ENCODE peak calls at places on chromosomes 1 and 21, in nine cellular contexts. E is A549, S is breast epithelium, M is astrocyte of the spinal cord, P is heart right ventricle, Z is dorsolateral prefrontal cortex, L is AG04450, R is fibroblast of mammary gland, J is brain microvascular endothelial cell. W is an unnamed sample.

GRCh38 chr1:204578867-204579664 is 62.9 kb downstream of the MDM4 start:
- DNase-seq in P (peak; percentile 24), E (no peak), Z (no peak), L (no peak), S (no peak), R (peak; percentile 18), M (no peak), J (no peak), W (peak; percentile 20)

GRCh38 chr1:233790662-233791371 is 113.7 kb upstream of the SLC35F3 start:
- DNase-seq in P (no peak), E (peak; percentile 75), R (peak; percentile 64), Z (peak; percentile 58), J (peak; percentile 2), L (peak; percentile 3), S (no peak), M (peak; percentile 50), W (peak; percentile 60)

GRCh38 chr1:85132078-85132715 is 68.6 kb downstream of the SYDE2 start:
- DNase-seq in L (no peak), P (no peak), R (peak; percentile 11), J (no peak), E (no peak), M (no peak), S (no peak), Z (no peak), W (no peak)

GRCh38 chr1:42973304-42973703 is 14.6 kb upstream of the SLC2A1 start:
- DNase-seq in M (no peak), E (no peak), R (no peak), L (no peak), S (no peak), P (no peak), Z (no peak), J (peak; percentile 56), W (peak; percentile 73)

GRCh38 chr1:18876210-18876609 is 16.8 kb upstream of the TAS1R2 start:
- DNase-seq in R (no peak), P (no peak), Z (no peak), L (no peak), E (no peak), S (no peak), M (no peak), J (no peak), W (no peak)

GRCh38 chr1:234143681-234144080 is 229.6 kb upstream of the COA6 start:
- DNase-seq in J (no peak), Z (no peak), R (no peak), M (no peak), S (no peak), E (no peak), L (no peak), P (no peak), W (no peak)

GRCh38 chr1:219582310-219582709 is 30.6 kb downstream of the ZC3H11B start:
- DNase-seq in L (no peak), E (no peak), M (peak; percentile 50), P (no peak), J (peak; percentile 48), S (no peak), R (peak; percentile 45), Z (no peak), W (no peak)

GRCh38 chr1:14321413-14321812 is 277.1 kb upstream of the KAZN start:
- DNase-seq in Z (no peak), M (no peak), R (no peak), L (no peak), S (no peak), E (no peak), P (no peak), J (no peak), W (no peak)

GRCh38 chr1:66374561-66375111 is 159.3 kb upstream of the SGIP1 start:
- DNase-seq in M (peak; percentile 86), E (no peak), J (peak; percentile 88), S (no peak), L (peak; percentile 51), Z (no peak), P (no peak), R (peak; percentile 95), W (peak; percentile 43)

DNA sequence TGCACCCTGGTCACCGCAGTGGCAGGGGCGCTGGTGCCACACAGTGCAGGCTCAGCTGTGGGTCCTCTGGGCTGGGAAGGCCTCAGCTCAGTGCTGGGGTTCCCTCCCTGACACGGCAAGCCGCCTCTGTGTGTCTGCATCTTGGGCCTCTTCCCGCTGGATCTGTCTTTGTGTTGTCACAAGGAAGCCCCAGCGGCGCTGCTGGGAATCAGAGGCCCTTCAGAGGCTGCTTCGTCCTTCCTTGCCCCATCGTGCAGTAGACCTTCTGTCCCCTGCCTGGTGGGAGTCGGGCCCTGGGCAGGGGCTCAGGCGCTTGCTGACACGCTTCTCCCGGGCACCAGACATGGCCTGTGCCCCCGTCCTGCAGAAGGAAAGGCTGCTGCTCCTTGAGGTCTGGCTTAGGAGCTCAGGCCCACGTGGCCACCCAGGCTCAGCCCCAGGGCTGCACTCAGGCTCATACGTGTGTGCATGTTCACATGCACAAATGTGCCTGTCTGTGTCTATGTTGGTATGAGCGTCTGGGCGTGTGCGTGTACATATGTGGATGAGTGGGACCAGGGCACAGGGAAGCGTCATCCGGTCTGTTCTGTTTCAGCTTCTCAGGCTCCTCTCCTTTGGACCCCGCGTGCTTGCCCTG is 24.3 kb upstream of the DIP2A start:
- DNase-seq in Z (no peak), J (no peak), E (no peak), S (no peak), L (no peak), R (no peak), P (no peak), M (no peak), W (no peak)
- TF ChIP-seq CTCF in Z (no peak), J (no peak), E (no peak), S (no peak), L (no peak), R (no peak), P (no peak), M (no peak), W (no peak)

GRCh38 chr1:90716243-90716551 is 905 bp downstream of the BARHL2 start:
- DNase-seq in R (no peak), M (no peak), E (no peak), J (no peak), L (no peak), S (no peak), Z (no peak), P (no peak), W (no peak)

GRCh38 chr1:90713741-90714509 is 3.2 kb downstream of the BARHL2 start:
- DNase-seq in S (no peak), M (no peak), Z (no peak), L (no peak), R (no peak), E (no peak), J (no peak), P (no peak), W (no peak)

GRCh38 chr1:90712931-90713618 is 4.0 kb downstream of the BARHL2 start:
- DNase-seq in Z (no peak), L (no peak), J (no peak), P (no peak), E (no peak), M (no peak), S (no peak), R (no peak), W (no peak)

GRCh38 chr1:90715334-90715733 is 1.8 kb downstream of the BARHL2 start:
- DNase-seq in P (no peak), R (no peak), J (no peak), S (no peak), Z (no peak), M (no peak), L (no peak), E (no peak), W (no peak)

GRCh38 chr1:90714521-90714951 is 2.6 kb downstream of the BARHL2 start:
- DNase-seq in Z (no peak), R (no peak), J (no peak), M (no peak), P (no peak), S (no peak), L (no peak), E (no peak), W (no peak)
- H3K4me3 ChIP-seq in Z (peak overlapping the region; percentile 40), R (no peak overlapping the region), J (no peak overlapping the region), M (no peak overlapping the region), P (no peak overlapping the region), S (no peak overlapping the region), L (no peak overlapping the region), E (no peak overlapping the region), W (no peak overlapping the region)

GRCh38 chr1:94230920-94231319 is 6.5 kb downstream of the ARHGAP29 start:
- DNase-seq in R (no peak), E (no peak), L (no peak), P (no peak), M (no peak), J (no peak), S (no peak), Z (no peak), W (no peak)
- TF ChIP-seq CTCF in R (no peak), E (no peak), L (no peak), P (no peak), M (no peak), J (no peak), S (no peak), Z (no peak), W (no peak)

GRCh38 chr1:248825573-248825908 is 174 bp downstream of the SH3BP5L start:
- DNase-seq in S (no peak), E (no peak), L (no peak), J (no peak), Z (no peak), R (no peak), M (no peak), P (no peak), W (no peak)

GRCh38 chr1:248831842-248832241 is 6.1 kb upstream of the SH3BP5L start:
- DNase-seq in E (no peak), S (no peak), Z (no peak), P (no peak), L (no peak), M (no peak), J (no peak), R (no peak), W (no peak)

GRCh38 chr1:248825136-248825535 is 579 bp downstream of the SH3BP5L start:
- DNase-seq in L (no peak), Z (no peak), M (no peak), J (no peak), E (no peak), S (no peak), P (no peak), R (peak; percentile 49), W (no peak)

GRCh38 chr1:248825909-248826760 is at the start of gene SH3BP5L:
- DNase-seq in L (peak; percentile 86), S (peak; percentile 89), M (peak; percentile 98), R (peak; percentile 96), P (peak; percentile 92), E (peak; percentile 97), J (peak; percentile 95), Z (peak; percentile 94), W (peak; percentile 97)

DNA sequence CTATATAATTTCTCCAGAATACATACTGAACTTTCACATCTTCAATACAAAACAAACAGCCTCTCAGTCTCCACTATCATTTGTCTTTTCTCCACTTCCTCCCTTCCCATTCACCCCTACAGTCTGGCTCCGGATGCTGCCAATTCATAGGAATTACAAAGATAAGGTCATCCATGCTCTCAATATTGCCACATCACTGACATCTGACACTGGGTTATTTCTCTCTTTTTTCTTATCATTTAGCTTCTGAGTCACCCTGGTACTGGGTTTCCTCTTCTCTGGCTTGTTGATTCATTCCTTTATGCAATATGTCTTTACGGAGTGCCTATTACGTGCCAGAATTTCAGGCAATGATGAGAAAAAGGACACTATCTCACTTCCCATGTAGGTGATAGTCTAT is 3.1 kb upstream of the SH3BP5L start:
- DNase-seq in J (peak; percentile 87), Z (no peak), L (no peak), R (peak; percentile 89), S (no peak), M (no peak), P (no peak), E (peak; percentile 73), W (peak; percentile 94)
- H3K4me3 ChIP-seq in J (no peak overlapping the region), Z (no peak overlapping the region), L (no peak overlapping the region), R (no peak overlapping the region), S (no peak overlapping the region), M (no peak overlapping the region), P (no peak overlapping the region), E (no peak overlapping the region), W (no peak overlapping the region)

GRCh38 chr1:12620142-12620865 is 2.3 kb upstream of the DHRS3 start:
- DNase-seq in E (no peak), Z (no peak), P (no peak), S (no peak), J (no peak), M (no peak), L (no peak), R (no peak), W (no peak)
- TF ChIP-seq CTCF in E (no peak), Z (no peak), P (no peak), S (no peak), J (no peak), M (no peak), L (no peak), R (no peak), W (no peak)